ENCODE peak calls at places on chromosomes 12 and 14, in four cellular contexts. One of them, this sample, is unnamed.

GRCh38 chr12:49983892-49984291 is 11.1 kb downstream of the AQP6 start:
- DNase-seq in fibroblast of lung: peak; percentile 85
- DNase-seq in mucosa of descending colon: peak; percentile 27
- DNase-seq in upper lobe of left lung: no peak
- DNase-seq in this sample: no peak

GRCh38 chr14:72270341-72270740 is 338.1 kb downstream of the RGS6 start:
- DNase-seq in fibroblast of lung: no peak
- DNase-seq in mucosa of descending colon: no peak
- DNase-seq in upper lobe of left lung: no peak
- DNase-seq in this sample: no peak

GRCh38 chr12:124804011-124804621 is 59.5 kb downstream of the SCARB1 start:
- DNase-seq in fibroblast of lung: peak; percentile 33
- DNase-seq in mucosa of descending colon: no peak
- DNase-seq in upper lobe of left lung: peak; percentile 48
- DNase-seq in this sample: no peak

GRCh38 chr12:64385468-64385867 is 5.1 kb downstream of the C12orf56 start:
- DNase-seq in fibroblast of lung: peak; percentile 64
- DNase-seq in mucosa of descending colon: no peak
- DNase-seq in upper lobe of left lung: no peak
- DNase-seq in this sample: no peak

GRCh38 chr14:101731187-101732080 is 30.1 kb upstream of the PPP2R5C start:
- DNase-seq in fibroblast of lung: peak; percentile 84
- DNase-seq in mucosa of descending colon: peak; percentile 91
- DNase-seq in upper lobe of left lung: peak; percentile 75
- DNase-seq in this sample: peak; percentile 93

GRCh38 chr12:95624544-95624943 is 73.3 kb upstream of the USP44 start:
- DNase-seq in fibroblast of lung: peak; percentile 90
- DNase-seq in mucosa of descending colon: no peak
- DNase-seq in upper lobe of left lung: no peak
- DNase-seq in this sample: no peak

GRCh38 chr14:55721353-55721752 is 141.3 kb downstream of the KTN1 start:
- DNase-seq in fibroblast of lung: peak; percentile 98
- DNase-seq in mucosa of descending colon: no peak
- DNase-seq in upper lobe of left lung: no peak
- DNase-seq in this sample: no peak

GRCh38 chr12:26606911-26607310 is 226.1 kb downstream of the ITPR2 start:
- DNase-seq in fibroblast of lung: no peak
- DNase-seq in mucosa of descending colon: no peak
- DNase-seq in upper lobe of left lung: no peak
- DNase-seq in this sample: no peak

GRCh38 chr12:57008113-57008687 is 1.9 kb upstream of the ZBTB39 start:
- DNase-seq in fibroblast of lung: peak; percentile 54
- DNase-seq in mucosa of descending colon: peak; percentile 25
- DNase-seq in upper lobe of left lung: no peak
- DNase-seq in this sample: no peak

GRCh38 chr14:106129274-106129673 is 602.9 kb downstream of the TMEM121 start:
- DNase-seq in fibroblast of lung: no peak
- DNase-seq in mucosa of descending colon: peak; percentile 32
- DNase-seq in upper lobe of left lung: no peak
- DNase-seq in this sample: no peak

GRCh38 chr14:81550001-81550642 is 16.5 kb upstream of the SEL1L start:
- DNase-seq in fibroblast of lung: no peak
- DNase-seq in mucosa of descending colon: no peak
- DNase-seq in upper lobe of left lung: no peak
- DNase-seq in this sample: no peak

GRCh38 chr12:1933342-1933992 is 15.0 kb upstream of the CACNA2D4 start:
- DNase-seq in fibroblast of lung: peak; percentile 77
- DNase-seq in mucosa of descending colon: no peak
- DNase-seq in upper lobe of left lung: peak; percentile 57
- DNase-seq in this sample: no peak

GRCh38 chr12:68290126-68290525 is 36.7 kb upstream of the IL22 start:
- DNase-seq in fibroblast of lung: peak; percentile 72
- DNase-seq in mucosa of descending colon: no peak
- DNase-seq in upper lobe of left lung: no peak
- DNase-seq in this sample: no peak

GRCh38 chr12:19998968-19999792 is 369.2 kb upstream of the PDE3A start:
- DNase-seq in fibroblast of lung: no peak
- DNase-seq in mucosa of descending colon: no peak
- DNase-seq in upper lobe of left lung: no peak
- DNase-seq in this sample: no peak

GRCh38 chr14:76022991-76023390 is 37.4 kb downstream of the IFT43 start:
- DNase-seq in fibroblast of lung: no peak
- DNase-seq in mucosa of descending colon: no peak
- DNase-seq in upper lobe of left lung: no peak
- DNase-seq in this sample: no peak

GRCh38 chr14:50944647-50945413 is 547 bp upstream of the PYGL start:
- DNase-seq in fibroblast of lung: peak; percentile 55
- DNase-seq in mucosa of descending colon: peak; percentile 71
- DNase-seq in upper lobe of left lung: peak; percentile 29
- DNase-seq in this sample: peak; percentile 72

GRCh38 chr14:49962616-49963015 is 69.7 kb downstream of the ARF6 start:
- DNase-seq in fibroblast of lung: peak; percentile 44
- DNase-seq in mucosa of descending colon: peak; percentile 69
- DNase-seq in upper lobe of left lung: no peak
- DNase-seq in this sample: peak; percentile 85

GRCh38 chr12:18221726-18222125 is 39.6 kb upstream of the PIK3C2G start:
- DNase-seq in fibroblast of lung: no peak
- DNase-seq in mucosa of descending colon: no peak
- DNase-seq in upper lobe of left lung: no peak
- DNase-seq in this sample: no peak

GRCh38 chr14:21383848-21384493 is at the start of gene SUPT16H:
- DNase-seq in fibroblast of lung: peak; percentile 95
- DNase-seq in mucosa of descending colon: peak; percentile 97
- DNase-seq in upper lobe of left lung: peak; percentile 98
- DNase-seq in this sample: peak; percentile 99

GRCh38 chr14:21382886-21383847 is 652 bp downstream of the SUPT16H start:
- DNase-seq in fibroblast of lung: peak; percentile 64
- DNase-seq in mucosa of descending colon: peak; percentile 46
- DNase-seq in upper lobe of left lung: no peak
- DNase-seq in this sample: peak; percentile 80

GRCh38 chr14:21384494-21384851 is 654 bp upstream of the SUPT16H start:
- DNase-seq in fibroblast of lung: no peak
- DNase-seq in mucosa of descending colon: no peak
- DNase-seq in upper lobe of left lung: no peak
- DNase-seq in this sample: no peak

GRCh38 chr14:21382095-21382494 is 1.7 kb downstream of the SUPT16H start:
- DNase-seq in fibroblast of lung: peak; percentile 29
- DNase-seq in mucosa of descending colon: no peak
- DNase-seq in upper lobe of left lung: no peak
- DNase-seq in this sample: no peak

GRCh38 chr14:21385170-21385904 is 1.5 kb upstream of the SUPT16H start:
- DNase-seq in fibroblast of lung: no peak
- DNase-seq in mucosa of descending colon: peak; percentile 8
- DNase-seq in upper lobe of left lung: no peak
- DNase-seq in this sample: no peak
- H3K4me1 ChIP-seq in fibroblast of lung: peaks cover 5% of the 10 kb centered on the region
- H3K4me1 ChIP-seq in mucosa of descending colon: peaks cover 14% of the 10 kb centered on the region
- H3K4me1 ChIP-seq in upper lobe of left lung: peaks cover 21% of the 10 kb centered on the region
- H3K4me1 ChIP-seq in this sample: no peaks in the 10 kb centered on the region

GRCh38 chr12:115421350-115421749 is 737.4 kb upstream of the TBX3 start:
- DNase-seq in fibroblast of lung: no peak
- DNase-seq in mucosa of descending colon: no peak
- DNase-seq in upper lobe of left lung: no peak
- DNase-seq in this sample: no peak
- H3K4me1 ChIP-seq in fibroblast of lung: no peaks in the 10 kb centered on the region
- H3K4me1 ChIP-seq in mucosa of descending colon: no peaks in the 10 kb centered on the region
- H3K4me1 ChIP-seq in upper lobe of left lung: no peaks in the 10 kb centered on the region
- H3K4me1 ChIP-seq in this sample: no peaks in the 10 kb centered on the region

DNA sequence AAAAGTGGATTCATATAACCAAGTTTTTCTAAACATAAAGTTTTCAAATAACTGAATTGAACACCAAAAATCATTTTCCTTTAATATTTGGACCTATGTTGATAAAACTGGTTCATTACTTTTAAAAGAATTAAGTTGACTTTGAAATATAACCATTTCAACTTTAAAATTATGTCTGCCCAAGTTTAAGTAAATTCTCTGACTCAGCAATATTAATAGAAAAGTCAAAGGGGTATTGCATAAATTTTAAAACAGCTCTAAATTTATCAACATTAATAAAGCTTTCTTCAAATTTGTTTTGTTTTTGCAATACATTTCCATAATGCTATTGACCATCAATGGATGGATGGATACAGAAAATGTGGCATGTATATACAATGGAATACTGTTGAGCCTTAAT is 168.4 kb upstream of the GARIN6 start:
- DNase-seq in fibroblast of lung: no peak
- DNase-seq in mucosa of descending colon: no peak
- DNase-seq in upper lobe of left lung: no peak
- DNase-seq in this sample: no peak
- H3K4me1 ChIP-seq in fibroblast of lung: no peaks in the 10 kb centered on the region
- H3K4me1 ChIP-seq in mucosa of descending colon: no peaks in the 10 kb centered on the region
- H3K4me1 ChIP-seq in upper lobe of left lung: no peaks in the 10 kb centered on the region
- H3K4me1 ChIP-seq in this sample: no peaks in the 10 kb centered on the region

DNA sequence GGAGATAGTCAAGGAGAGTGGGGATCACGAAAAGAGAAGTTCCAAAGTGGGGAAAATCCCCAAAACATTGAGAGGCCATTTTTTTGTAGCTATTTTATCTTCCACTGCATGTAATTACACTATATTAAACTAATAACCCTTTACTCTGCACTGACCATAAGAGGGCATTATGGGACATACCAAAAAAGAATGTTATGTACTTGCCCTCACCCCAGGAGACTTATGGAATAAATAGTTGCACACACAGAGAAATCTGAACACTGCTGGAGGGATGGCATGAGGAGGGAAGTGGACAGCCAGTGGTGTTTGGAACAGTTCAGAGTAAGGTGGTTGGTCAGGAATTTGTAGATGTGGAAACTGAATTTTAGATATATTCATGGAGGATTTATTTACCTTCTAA is 422.9 kb downstream of the SNAPC1 start:
- DNase-seq in fibroblast of lung: peak; percentile 13
- DNase-seq in mucosa of descending colon: no peak
- DNase-seq in upper lobe of left lung: no peak
- DNase-seq in this sample: no peak
- H3K4me1 ChIP-seq in fibroblast of lung: no peaks in the 10 kb centered on the region
- H3K4me1 ChIP-seq in mucosa of descending colon: no peaks in the 10 kb centered on the region
- H3K4me1 ChIP-seq in upper lobe of left lung: no peaks in the 10 kb centered on the region
- H3K4me1 ChIP-seq in this sample: no peaks in the 10 kb centered on the region

This sample was measured in kidney.